ENCODE peak calls at places on chromosomes 2 and 18, in ten cellular contexts. W is Calu3, V is neural progenitor cell, G is GM23338, Z is fibroblast of pulmonary artery, T is endothelial cell, M is SK-N-SH, U is WERI-Rb-1, Y is foreskin keratinocyte, B is heart right ventricle. C is an unnamed sample.

GRCh38 chr2:226607379-226607778 is 192.2 kb downstream of the IRS1 start:
- DNase-seq in W (no peak), V (no peak), G (no peak), Z (peak), T (no peak), M (no peak), U (no peak), Y (peak), B (no peak), C (no peak)

GRCh38 chr2:230921806-230922595 is 3.0 kb downstream of the GPR55 start:
- DNase-seq in W (no peak), V (no peak), G (no peak), Z (no peak), T (no peak), M (no peak), U (no peak), Y (no peak), B (no peak), C (no peak)

GRCh38 chr2:85707304-85707703 is 13.1 kb downstream of the GNLY start:
- DNase-seq in W (peak), V (peak), G (peak), Z (peak), T (peak), M (peak), U (peak), Y (peak), B (no peak), C (peak)

GRCh38 chr2:238974061-238974460 is 126.2 kb downstream of the TWIST2 start:
- DNase-seq in W (no peak), V (no peak), G (no peak), Z (peak), T (no peak), M (no peak), U (no peak), Y (peak), B (no peak), C (no peak)

GRCh38 chr18:27959101-27959500 is 217.8 kb downstream of the CDH2 start:
- DNase-seq in W (no peak), V (no peak), G (no peak), Z (no peak), T (no peak), M (no peak), U (no peak), Y (no peak), B (no peak), C (no peak)

GRCh38 chr2:201746551-201746950 is 34.2 kb downstream of the ALS2 start:
- DNase-seq in W (no peak), V (no peak), G (no peak), Z (no peak), T (no peak), M (no peak), U (no peak), Y (no peak), B (no peak), C (no peak)

GRCh38 chr2:121075641-121076500 is 209.1 kb downstream of the TFCP2L1 start:
- DNase-seq in W (no peak), V (peak), G (peak), Z (no peak), T (no peak), M (peak), U (no peak), Y (no peak), B (no peak), C (no peak)

GRCh38 chr2:128834203-128834602 is 515.5 kb upstream of the HS6ST1 start:
- DNase-seq in W (no peak), V (no peak), G (no peak), Z (no peak), T (no peak), M (no peak), U (peak), Y (no peak), B (no peak), C (no peak)

GRCh38 chr2:181152221-181152620 is 171.8 kb downstream of the UBE2E3 start:
- DNase-seq in W (no peak), V (no peak), G (no peak), Z (no peak), T (no peak), M (no peak), U (no peak), Y (no peak), B (no peak), C (no peak)

GRCh38 chr2:111117666-111118454 is 2.9 kb upstream of the BCL2L11 start:
- DNase-seq in W (peak), V (peak), G (peak), Z (peak), T (peak), M (no peak), U (no peak), Y (peak), B (peak), C (no peak)

GRCh38 chr2:136997550-136997949 is 232.2 kb downstream of the THSD7B start:
- DNase-seq in W (no peak), V (no peak), G (no peak), Z (no peak), T (no peak), M (no peak), U (no peak), Y (peak), B (no peak), C (no peak)

GRCh38 chr2:127887452-127888219 is 1.9 kb upstream of the AMMECR1L start:
- DNase-seq in W (no peak), V (no peak), G (no peak), Z (peak), T (no peak), M (no peak), U (no peak), Y (no peak), B (no peak), C (no peak)

GRCh38 chr2:92073815-92074548 is 2797.2 kb upstream of the TEKT4 start:
- DNase-seq in W (no peak), V (no peak), G (no peak), Z (no peak), T (no peak), M (peak), U (no peak), Y (no peak), B (no peak), C (no peak)

GRCh38 chr2:236577481-236578410 is 8.1 kb downstream of the ACKR3 start:
- DNase-seq in W (no peak), V (no peak), G (no peak), Z (no peak), T (no peak), M (no peak), U (no peak), Y (no peak), B (no peak), C (no peak)

GRCh38 chr18:63199743-63200241 is 119.8 kb downstream of the BCL2 start:
- DNase-seq in W (no peak), V (no peak), G (no peak), Z (no peak), T (no peak), M (no peak), U (no peak), Y (peak), B (no peak), C (no peak)

GRCh38 chr2:124563415-124563814 is 538.3 kb downstream of the CNTNAP5 start:
- DNase-seq in W (no peak), V (no peak), G (peak), Z (no peak), T (no peak), M (no peak), U (no peak), Y (no peak), B (no peak), C (no peak)

GRCh38 chr2:33291278-33292013 is 185.0 kb upstream of the RASGRP3 start:
- DNase-seq in W (no peak), V (no peak), G (no peak), Z (peak), T (no peak), M (no peak), U (no peak), Y (no peak), B (no peak), C (no peak)

GRCh38 chr2:173075781-173076556 is at the start of gene MAP3K20:
- DNase-seq in W (peak), V (peak), G (peak), Z (peak), T (peak), M (peak), U (peak), Y (peak), B (peak), C (no peak)

GRCh38 chr2:46377666-46378560 is 80.7 kb downstream of the EPAS1 start:
- DNase-seq in W (no peak), V (no peak), G (no peak), Z (no peak), T (no peak), M (no peak), U (no peak), Y (no peak), B (no peak), C (no peak)

GRCh38 chr2:45992021-45992745 is 305.0 kb upstream of the EPAS1 start:
- DNase-seq in W (peak), V (no peak), G (no peak), Z (peak), T (no peak), M (no peak), U (no peak), Y (peak), B (peak), C (no peak)

GRCh38 chr2:161844845-161845244 is 220.6 kb downstream of the SLC4A10 start:
- DNase-seq in W (no peak), V (no peak), G (no peak), Z (no peak), T (no peak), M (no peak), U (no peak), Y (no peak), B (no peak), C (no peak)

GRCh38 chr18:13175754-13176210 is 42.8 kb upstream of the LDLRAD4 start:
- DNase-seq in W (no peak), V (no peak), G (no peak), Z (no peak), T (no peak), M (no peak), U (no peak), Y (no peak), B (no peak), C (no peak)

DNA sequence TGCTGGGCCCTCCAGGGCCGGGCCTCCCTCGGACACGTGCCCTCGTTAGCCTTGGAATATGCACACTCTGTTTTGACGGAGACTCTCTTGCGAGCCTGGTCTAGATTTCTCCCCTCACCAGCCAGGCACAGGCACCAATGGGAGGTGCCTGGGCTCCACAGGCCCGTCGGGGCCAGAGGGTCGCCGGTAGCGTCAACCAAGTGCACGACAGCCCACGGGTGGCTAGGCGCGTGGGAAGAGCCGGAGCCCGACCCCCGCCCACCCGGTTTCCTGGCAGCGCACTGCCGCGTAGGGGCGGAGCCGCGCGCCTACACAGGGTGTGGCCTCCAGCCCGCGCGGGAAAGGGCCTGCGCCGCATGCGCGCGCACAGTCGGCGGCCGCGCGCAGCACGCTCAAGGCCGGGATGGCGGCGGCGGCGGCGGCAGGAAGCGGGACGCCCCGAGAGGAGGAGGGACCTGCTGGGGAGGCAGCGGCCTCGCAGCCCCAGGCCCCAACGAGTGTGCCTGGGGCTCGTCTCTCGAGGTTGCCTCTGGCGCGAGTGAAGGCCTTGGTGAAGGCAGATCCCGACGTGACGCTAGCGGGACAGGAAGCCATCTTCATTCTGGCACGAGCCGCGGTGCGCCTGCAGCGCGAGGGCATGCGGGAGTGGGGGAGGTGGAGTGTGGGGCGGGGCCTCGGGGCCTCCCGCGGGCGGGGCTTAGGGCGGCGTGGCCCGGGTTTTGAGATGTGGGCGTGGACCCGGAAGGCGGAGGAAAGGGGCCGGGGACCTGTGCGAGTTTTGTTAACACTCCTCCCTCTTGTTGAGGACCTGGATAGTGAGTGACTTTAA is at the start of gene POLE4:
- DNase-seq in W (peak), V (peak), G (peak), Z (peak), T (peak), M (peak), U (peak), Y (peak), B (peak), C (no peak)
- TF ChIP-seq CTCF in W (no peak), V (no peak), G (no peak), Z (no peak), T (no peak), M (no peak), U (no peak), Y (peak), B (no peak), C (no peak)

GRCh38 chr2:17229414-17229813 is 288.8 kb downstream of the RAD51AP2 start:
- DNase-seq in W (no peak), V (no peak), G (no peak), Z (no peak), T (no peak), M (no peak), U (no peak), Y (no peak), B (no peak), C (no peak)

GRCh38 chr2:17231425-17231965 is 286.7 kb downstream of the RAD51AP2 start:
- DNase-seq in W (no peak), V (no peak), G (no peak), Z (no peak), T (no peak), M (no peak), U (no peak), Y (no peak), B (no peak), C (no peak)

GRCh38 chr2:17228461-17228860 is 289.8 kb downstream of the RAD51AP2 start:
- DNase-seq in W (no peak), V (no peak), G (no peak), Z (no peak), T (no peak), M (no peak), U (no peak), Y (no peak), B (no peak), C (no peak)

GRCh38 chr2:17232751-17233150 is 285.5 kb downstream of the RAD51AP2 start:
- DNase-seq in W (no peak), V (no peak), G (no peak), Z (no peak), T (no peak), M (no peak), U (no peak), Y (peak), B (no peak), C (no peak)

DNA sequence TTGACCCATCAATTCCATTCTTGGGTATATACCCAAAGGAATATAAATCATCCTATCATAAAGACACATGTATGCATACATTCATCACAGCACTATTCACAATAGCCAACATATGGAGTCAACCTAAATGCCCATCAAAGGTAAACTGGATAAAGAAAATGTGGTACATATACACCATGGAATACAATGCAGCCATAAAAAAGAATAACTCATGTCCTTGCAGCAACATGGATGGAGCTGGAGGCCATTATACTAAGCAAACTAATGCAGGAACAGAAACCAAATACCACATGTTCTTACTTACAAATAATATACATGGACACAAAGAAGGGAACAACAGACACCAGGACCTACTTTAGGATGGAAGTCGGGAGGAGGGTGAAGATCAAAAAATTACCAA is 285.1 kb downstream of the RAD51AP2 start:
- DNase-seq in W (no peak), V (no peak), G (no peak), Z (no peak), T (no peak), M (no peak), U (no peak), Y (no peak), B (no peak), C (no peak)
- TF ChIP-seq CTCF in W (no peak), V (no peak), G (no peak), Z (no peak), T (no peak), M (no peak), U (no peak), Y (no peak), B (no peak), C (no peak)

GRCh38 chr2:212737773-212738172 is 199.2 kb upstream of the ERBB4 start:
- DNase-seq in W (no peak), V (no peak), G (no peak), Z (no peak), T (no peak), M (no peak), U (no peak), Y (no peak), B (no peak), C (no peak)
- TF ChIP-seq CTCF in W (no peak), V (no peak), G (no peak), Z (no peak), T (no peak), M (no peak), U (no peak), Y (no peak), B (no peak), C (no peak)

GRCh38 chr18:26741041-26741440 is 124.5 kb downstream of the AQP4 start:
- DNase-seq in W (no peak), V (no peak), G (no peak), Z (no peak), T (no peak), M (no peak), U (no peak), Y (no peak), B (no peak), C (no peak)

GRCh38 chr18:26734760-26735159 is 130.7 kb downstream of the AQP4 start:
- DNase-seq in W (no peak), V (no peak), G (no peak), Z (no peak), T (no peak), M (no peak), U (no peak), Y (no peak), B (no peak), C (no peak)

GRCh38 chr18:26738706-26739105 is 126.8 kb downstream of the AQP4 start:
- DNase-seq in W (no peak), V (no peak), G (no peak), Z (no peak), T (no peak), M (no peak), U (no peak), Y (no peak), B (no peak), C (no peak)

DNA sequence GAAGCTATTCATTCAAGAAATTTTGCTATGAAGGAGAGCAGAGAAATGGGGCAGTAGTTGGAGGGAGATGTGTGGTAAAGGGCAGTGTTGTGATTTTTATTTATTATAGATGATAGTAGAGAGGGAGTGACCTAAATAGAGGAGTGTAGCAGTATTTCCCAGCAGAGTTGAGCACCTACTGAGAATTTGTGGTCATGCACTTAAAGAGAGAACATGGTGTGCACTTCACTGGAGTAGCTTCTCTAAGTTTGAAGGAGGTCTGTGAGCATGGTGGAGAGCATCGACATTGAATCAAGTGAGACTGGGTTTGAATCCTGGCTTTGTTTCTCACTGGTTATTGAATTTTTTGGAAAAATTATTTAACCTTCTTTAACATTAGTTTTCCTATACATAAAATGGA is 129.2 kb downstream of the AQP4 start:
- DNase-seq in W (no peak), V (no peak), G (no peak), Z (no peak), T (no peak), M (no peak), U (no peak), Y (no peak), B (no peak), C (no peak)
- TF ChIP-seq CTCF in W (no peak), V (no peak), G (no peak), Z (no peak), T (no peak), M (no peak), U (no peak), Y (no peak), B (no peak), C (no peak)

GRCh38 chr18:24016643-24017042 is 2.1 kb downstream of the TTC39C start:
- DNase-seq in W (no peak), V (no peak), G (peak), Z (no peak), T (no peak), M (peak), U (no peak), Y (peak), B (no peak), C (no peak)
- TF ChIP-seq CTCF in W (no peak), V (peak), G (peak), Z (peak), T (no peak), M (peak), U (peak), Y (peak), B (peak), C (peak)

DNA sequence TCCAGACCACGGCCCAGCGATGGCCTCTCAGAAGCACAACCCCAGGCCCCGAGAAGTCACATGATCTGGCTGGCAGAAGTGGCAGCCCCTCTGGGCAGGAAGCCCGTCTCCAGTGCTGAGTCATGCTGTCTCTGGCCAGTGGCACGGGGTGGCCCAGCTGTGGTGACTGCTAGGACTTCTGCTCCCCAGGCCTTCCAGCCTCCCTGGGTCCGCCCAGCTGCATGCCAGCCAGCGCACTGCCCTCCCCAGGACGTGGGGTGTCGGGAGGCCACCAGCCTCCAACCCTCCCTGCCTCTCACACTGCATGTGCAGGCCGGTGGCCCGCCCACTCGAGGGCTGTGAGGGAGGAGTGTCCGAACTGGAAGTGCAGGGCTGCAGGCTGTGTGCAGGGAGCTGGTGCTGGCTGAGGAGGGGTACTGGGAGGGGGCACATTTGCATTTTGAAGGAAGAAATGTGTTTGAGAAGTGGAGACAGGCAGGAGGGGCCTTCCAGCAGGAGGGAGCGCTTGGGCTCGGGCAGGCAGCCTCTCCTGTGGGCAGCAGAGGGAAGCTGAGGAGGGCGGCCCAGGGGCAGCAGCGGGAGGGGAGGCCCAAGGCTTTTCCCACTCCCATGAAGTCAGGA is 17.0 kb upstream of the HPCAL1 start:
- DNase-seq in W (peak), V (no peak), G (no peak), Z (peak), T (no peak), M (peak), U (peak), Y (no peak), B (peak), C (no peak)
- TF ChIP-seq CTCF in W (no peak), V (no peak), G (peak), Z (no peak), T (no peak), M (peak), U (peak), Y (no peak), B (no peak), C (no peak)

GRCh38 chr2:28392297-28393114 is at the start of gene FOSL2:
- DNase-seq in W (peak), V (peak), G (peak), Z (peak), T (peak), M (peak), U (peak), Y (peak), B (peak), C (peak)
- TF ChIP-seq CTCF in W (no peak), V (no peak), G (no peak), Z (no peak), T (no peak), M (no peak), U (peak), Y (peak), B (no peak), C (no peak)

GRCh38 chr2:9145752-9146430 is 60.7 kb upstream of the ASAP2 start:
- DNase-seq in W (no peak), V (peak), G (peak), Z (no peak), T (no peak), M (no peak), U (no peak), Y (no peak), B (no peak), C (no peak)
- TF ChIP-seq CTCF in W (no peak), V (no peak), G (peak), Z (no peak), T (no peak), M (no peak), U (no peak), Y (no peak), B (no peak), C (no peak)